ENCODE peak calls at places on chromosomes 6 and 20, in six cellular contexts. One of them, this sample, is unnamed.

GRCh38 chr20:53786071-53786444 is 192.4 kb upstream of the ZNF217 start:
- DNase-seq in A549: no peak
- DNase-seq in heart left ventricle: no peak
- DNase-seq in adrenal gland: no peak
- DNase-seq in upper lobe of right lung: no peak
- DNase-seq in PC-9: peak; percentile 37
- DNase-seq in this sample: no peak

GRCh38 chr20:23622839-23623343 is 14.9 kb downstream of the CST3 start:
- DNase-seq in upper lobe of right lung: no peak
- DNase-seq in adrenal gland: peak; percentile 83
- DNase-seq in PC-9: peak; percentile 74
- DNase-seq in A549: peak; percentile 80
- DNase-seq in heart left ventricle: peak; percentile 80
- DNase-seq in this sample: peak; percentile 66

GRCh38 chr6:14339711-14340590 is 222.4 kb downstream of the CD83 start:
- DNase-seq in upper lobe of right lung: no peak
- DNase-seq in PC-9: no peak
- DNase-seq in adrenal gland: no peak
- DNase-seq in heart left ventricle: no peak
- DNase-seq in A549: no peak
- DNase-seq in this sample: no peak

GRCh38 chr20:3697588-3698235 is 14.7 kb downstream of the SIGLEC1 start:
- DNase-seq in heart left ventricle: no peak
- DNase-seq in adrenal gland: no peak
- DNase-seq in A549: no peak
- DNase-seq in upper lobe of right lung: no peak
- DNase-seq in PC-9: no peak
- DNase-seq in this sample: no peak

GRCh38 chr20:63795178-63795830 is 35.8 kb downstream of the ZBTB46 start:
- DNase-seq in adrenal gland: no peak
- DNase-seq in PC-9: no peak
- DNase-seq in A549: no peak
- DNase-seq in heart left ventricle: no peak
- DNase-seq in upper lobe of right lung: no peak
- DNase-seq in this sample: no peak

GRCh38 chr6:16402501-16402900 is 164.1 kb downstream of the GMPR start:
- DNase-seq in adrenal gland: peak; percentile 29
- DNase-seq in A549: no peak
- DNase-seq in upper lobe of right lung: no peak
- DNase-seq in PC-9: no peak
- DNase-seq in heart left ventricle: no peak
- DNase-seq in this sample: no peak

GRCh38 chr6:129251669-129252376 is 368.9 kb downstream of the LAMA2 start:
- DNase-seq in heart left ventricle: no peak
- DNase-seq in A549: peak; percentile 55
- DNase-seq in PC-9: peak; percentile 42
- DNase-seq in adrenal gland: peak; percentile 37
- DNase-seq in upper lobe of right lung: no peak
- DNase-seq in this sample: peak; percentile 48

GRCh38 chr20:33843854-33844253 is 32.7 kb downstream of the CHMP4B start:
- DNase-seq in heart left ventricle: no peak
- DNase-seq in adrenal gland: no peak
- DNase-seq in A549: no peak
- DNase-seq in upper lobe of right lung: no peak
- DNase-seq in PC-9: no peak
- DNase-seq in this sample: no peak

GRCh38 chr6:51531623-51532022 is 555.8 kb downstream of the PKHD1 start:
- DNase-seq in upper lobe of right lung: no peak
- DNase-seq in PC-9: no peak
- DNase-seq in A549: no peak
- DNase-seq in adrenal gland: no peak
- DNase-seq in heart left ventricle: no peak
- DNase-seq in this sample: no peak

GRCh38 chr6:75796723-75797122 is 47.7 kb downstream of the MYO6 start:
- DNase-seq in heart left ventricle: no peak
- DNase-seq in PC-9: no peak
- DNase-seq in adrenal gland: no peak
- DNase-seq in A549: no peak
- DNase-seq in upper lobe of right lung: no peak
- DNase-seq in this sample: no peak

GRCh38 chr6:83867527-83868161 is 8.2 kb downstream of the CYB5R4 start:
- DNase-seq in heart left ventricle: peak; percentile 54
- DNase-seq in upper lobe of right lung: peak; percentile 72
- DNase-seq in A549: peak; percentile 92
- DNase-seq in PC-9: peak; percentile 24
- DNase-seq in adrenal gland: peak; percentile 38
- DNase-seq in this sample: peak; percentile 19

GRCh38 chr6:45369870-45370269 is 7.9 kb downstream of the SUPT3H start:
- DNase-seq in A549: no peak
- DNase-seq in adrenal gland: no peak
- DNase-seq in heart left ventricle: no peak
- DNase-seq in PC-9: no peak
- DNase-seq in upper lobe of right lung: no peak
- DNase-seq in this sample: no peak

GRCh38 chr20:46520976-46521579 is 7.7 kb upstream of the ZNF334 start:
- DNase-seq in A549: peak; percentile 67
- DNase-seq in upper lobe of right lung: no peak
- DNase-seq in heart left ventricle: peak; percentile 39
- DNase-seq in adrenal gland: peak; percentile 78
- DNase-seq in PC-9: peak; percentile 52
- DNase-seq in this sample: peak; percentile 4

GRCh38 chr6:134317471-134318131 is at the start of gene SGK1:
- DNase-seq in A549: peak; percentile 18
- DNase-seq in upper lobe of right lung: no peak
- DNase-seq in adrenal gland: peak; percentile 70
- DNase-seq in PC-9: no peak
- DNase-seq in heart left ventricle: peak; percentile 31
- DNase-seq in this sample: peak; percentile 24

GRCh38 chr6:170063851-170064617 is 226.8 kb downstream of the DLL1 start:
- DNase-seq in adrenal gland: peak; percentile 2
- DNase-seq in heart left ventricle: no peak
- DNase-seq in PC-9: no peak
- DNase-seq in A549: no peak
- DNase-seq in upper lobe of right lung: peak; percentile 46
- DNase-seq in this sample: no peak

GRCh38 chr6:27505209-27506027 is 32.5 kb upstream of the ZNF184 start:
- DNase-seq in heart left ventricle: no peak
- DNase-seq in upper lobe of right lung: no peak
- DNase-seq in PC-9: peak; percentile 71
- DNase-seq in adrenal gland: no peak
- DNase-seq in A549: peak; percentile 92
- DNase-seq in this sample: no peak

GRCh38 chr6:66965227-66965626 is 1258.2 kb upstream of the EYS start:
- DNase-seq in A549: no peak
- DNase-seq in PC-9: no peak
- DNase-seq in heart left ventricle: no peak
- DNase-seq in upper lobe of right lung: no peak
- DNase-seq in adrenal gland: no peak
- DNase-seq in this sample: no peak

GRCh38 chr6:17968081-17968518 is 19.3 kb downstream of the KIF13A start:
- DNase-seq in A549: no peak
- DNase-seq in upper lobe of right lung: no peak
- DNase-seq in heart left ventricle: no peak
- DNase-seq in adrenal gland: no peak
- DNase-seq in PC-9: no peak
- DNase-seq in this sample: no peak

GRCh38 chr6:135180458-135181332 is at the start of gene MYB:
- DNase-seq in PC-9: peak; percentile 73
- DNase-seq in heart left ventricle: peak; percentile 36
- DNase-seq in upper lobe of right lung: peak; percentile 80
- DNase-seq in adrenal gland: peak; percentile 34
- DNase-seq in A549: peak; percentile 59
- DNase-seq in this sample: no peak

GRCh38 chr20:41428285-41428684 is 61.7 kb upstream of the EMILIN3 start:
- DNase-seq in PC-9: no peak
- DNase-seq in adrenal gland: no peak
- DNase-seq in A549: peak; percentile 53
- DNase-seq in upper lobe of right lung: no peak
- DNase-seq in heart left ventricle: no peak
- DNase-seq in this sample: no peak

GRCh38 chr6:140850438-140850837 is 1282.3 kb upstream of the GJE1 start:
- DNase-seq in PC-9: no peak
- DNase-seq in adrenal gland: no peak
- DNase-seq in heart left ventricle: no peak
- DNase-seq in A549: no peak
- DNase-seq in upper lobe of right lung: no peak
- DNase-seq in this sample: no peak

GRCh38 chr6:93017213-93017612 is 402.1 kb downstream of the EPHA7 start:
- DNase-seq in adrenal gland: no peak
- DNase-seq in upper lobe of right lung: no peak
- DNase-seq in heart left ventricle: no peak
- DNase-seq in PC-9: no peak
- DNase-seq in A549: no peak
- DNase-seq in this sample: no peak

GRCh38 chr6:51163843-51164529 is 345.3 kb downstream of the TFAP2B start:
- DNase-seq in heart left ventricle: no peak
- DNase-seq in adrenal gland: no peak
- DNase-seq in upper lobe of right lung: no peak
- DNase-seq in A549: no peak
- DNase-seq in PC-9: no peak
- DNase-seq in this sample: no peak

GRCh38 chr6:140345935-140346334 is 971.5 kb upstream of the CITED2 start:
- DNase-seq in heart left ventricle: no peak
- DNase-seq in PC-9: no peak
- DNase-seq in upper lobe of right lung: no peak
- DNase-seq in adrenal gland: no peak
- DNase-seq in A549: no peak
- DNase-seq in this sample: no peak

GRCh38 chr6:116400376-116400775 is 29.6 kb downstream of the DSE start:
- DNase-seq in A549: no peak
- DNase-seq in adrenal gland: no peak
- DNase-seq in PC-9: no peak
- DNase-seq in heart left ventricle: no peak
- DNase-seq in upper lobe of right lung: no peak
- DNase-seq in this sample: no peak
- H3K4me3 ChIP-seq in A549: no peak overlapping the region
- H3K4me3 ChIP-seq in adrenal gland: no peak overlapping the region
- H3K4me3 ChIP-seq in PC-9: no peak overlapping the region
- H3K4me3 ChIP-seq in heart left ventricle: no peak overlapping the region
- H3K4me3 ChIP-seq in upper lobe of right lung: no peak overlapping the region
- H3K4me3 ChIP-seq in this sample: no peak overlapping the region

GRCh38 chr6:12296604-12297003 is 6.4 kb downstream of the EDN1 start:
- DNase-seq in A549: no peak
- DNase-seq in PC-9: no peak
- DNase-seq in heart left ventricle: no peak
- DNase-seq in adrenal gland: no peak
- DNase-seq in upper lobe of right lung: no peak
- DNase-seq in this sample: no peak

GRCh38 chr6:12298017-12298958 is 8.1 kb downstream of the EDN1 start:
- DNase-seq in PC-9: no peak
- DNase-seq in upper lobe of right lung: no peak
- DNase-seq in A549: no peak
- DNase-seq in heart left ventricle: no peak
- DNase-seq in adrenal gland: no peak
- DNase-seq in this sample: no peak

GRCh38 chr6:12301009-12301408 is 10.8 kb downstream of the EDN1 start:
- DNase-seq in PC-9: no peak
- DNase-seq in adrenal gland: no peak
- DNase-seq in A549: no peak
- DNase-seq in heart left ventricle: no peak
- DNase-seq in upper lobe of right lung: no peak
- DNase-seq in this sample: no peak

GRCh38 chr6:12297363-12298016 is 7.3 kb downstream of the EDN1 start:
- DNase-seq in heart left ventricle: no peak
- DNase-seq in upper lobe of right lung: no peak
- DNase-seq in adrenal gland: no peak
- DNase-seq in A549: peak; percentile 78
- DNase-seq in PC-9: no peak
- DNase-seq in this sample: no peak

GRCh38 chr6:12298995-12299394 is 8.8 kb downstream of the EDN1 start:
- DNase-seq in upper lobe of right lung: no peak
- DNase-seq in adrenal gland: no peak
- DNase-seq in PC-9: no peak
- DNase-seq in A549: peak; percentile 61
- DNase-seq in heart left ventricle: no peak
- DNase-seq in this sample: no peak
- H3K4me1 ChIP-seq in upper lobe of right lung: no peaks in the 10 kb centered on the region
- H3K4me1 ChIP-seq in adrenal gland: no peaks in the 10 kb centered on the region
- H3K4me1 ChIP-seq in PC-9: peaks cover 7% of the 10 kb centered on the region
- H3K4me1 ChIP-seq in A549: peaks cover 78% of the 10 kb centered on the region
- H3K4me1 ChIP-seq in heart left ventricle: no peaks in the 10 kb centered on the region
- H3K4me1 ChIP-seq in this sample: peaks cover 9% of the 10 kb centered on the region

GRCh38 chr6:106220485-106220884 is 105.1 kb downstream of the ATG5 start:
- DNase-seq in heart left ventricle: no peak
- DNase-seq in PC-9: no peak
- DNase-seq in upper lobe of right lung: no peak
- DNase-seq in adrenal gland: no peak
- DNase-seq in A549: no peak
- DNase-seq in this sample: no peak

GRCh38 chr6:106227612-106228507 is 97.7 kb downstream of the ATG5 start:
- DNase-seq in upper lobe of right lung: no peak
- DNase-seq in A549: no peak
- DNase-seq in adrenal gland: no peak
- DNase-seq in PC-9: no peak
- DNase-seq in heart left ventricle: no peak
- DNase-seq in this sample: no peak

GRCh38 chr6:106225581-106225980 is 100.0 kb downstream of the ATG5 start:
- DNase-seq in PC-9: no peak
- DNase-seq in heart left ventricle: no peak
- DNase-seq in A549: peak; percentile 32
- DNase-seq in adrenal gland: no peak
- DNase-seq in upper lobe of right lung: no peak
- DNase-seq in this sample: no peak

GRCh38 chr6:106226676-106227075 is 98.9 kb downstream of the ATG5 start:
- DNase-seq in PC-9: no peak
- DNase-seq in adrenal gland: no peak
- DNase-seq in heart left ventricle: no peak
- DNase-seq in A549: no peak
- DNase-seq in upper lobe of right lung: no peak
- DNase-seq in this sample: no peak

DNA sequence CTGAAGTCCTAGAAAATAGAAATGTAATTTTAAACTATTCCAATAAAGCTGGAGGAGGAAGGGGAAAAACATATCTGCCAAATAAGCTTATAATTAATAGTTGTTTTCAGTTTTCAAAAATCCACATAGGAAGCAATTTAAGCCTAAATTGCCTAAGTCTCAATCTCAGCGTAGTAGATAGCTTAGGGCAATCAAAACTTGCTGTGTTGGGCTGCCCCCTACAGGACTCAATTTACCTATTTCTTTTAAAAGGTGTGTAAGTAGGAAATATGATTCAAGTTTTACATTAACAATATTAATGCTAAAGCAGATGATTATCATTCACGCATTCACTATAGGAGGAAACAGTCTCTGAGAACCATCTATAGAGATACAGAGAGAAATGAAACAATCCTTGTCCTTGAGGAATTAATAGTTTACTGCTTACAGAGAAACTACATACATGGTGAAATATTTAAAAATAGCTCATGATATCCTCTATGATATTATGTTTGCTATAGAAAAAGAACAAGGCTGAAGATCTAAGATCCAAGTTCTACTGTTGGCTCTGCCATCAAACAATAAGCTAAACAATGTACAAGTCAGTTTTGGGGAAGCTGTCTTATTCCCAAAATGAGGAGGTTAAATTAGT is 102.1 kb downstream of the ATG5 start:
- DNase-seq in heart left ventricle: peak; percentile 35
- DNase-seq in adrenal gland: peak; percentile 55
- DNase-seq in PC-9: peak; percentile 49
- DNase-seq in upper lobe of right lung: no peak
- DNase-seq in A549: peak; percentile 76
- DNase-seq in this sample: no peak
- TF ChIP-seq CTCF in heart left ventricle: peak; percentile 69
- TF ChIP-seq CTCF in adrenal gland: peak; percentile 62
- TF ChIP-seq CTCF in PC-9: peak; percentile 93
- TF ChIP-seq CTCF in upper lobe of right lung: peak; percentile 68
- TF ChIP-seq CTCF in A549: peak; percentile 69
- TF ChIP-seq CTCF in this sample: peak; percentile 67

GRCh38 chr6:30206799-30207618 is 6.2 kb downstream of the TRIM26 start:
- DNase-seq in heart left ventricle: no peak
- DNase-seq in adrenal gland: peak; percentile 73
- DNase-seq in A549: peak; percentile 41
- DNase-seq in upper lobe of right lung: peak; percentile 67
- DNase-seq in PC-9: no peak
- DNase-seq in this sample: no peak
- H3K4me3 ChIP-seq in heart left ventricle: no peak overlapping the region
- H3K4me3 ChIP-seq in adrenal gland: no peak overlapping the region
- H3K4me3 ChIP-seq in A549: no peak overlapping the region
- H3K4me3 ChIP-seq in upper lobe of right lung: no peak overlapping the region
- H3K4me3 ChIP-seq in PC-9: no peak overlapping the region
- H3K4me3 ChIP-seq in this sample: peak overlapping the region; percentile 23

This sample was measured in heart right ventricle.